ENCODE peak calls at places on chromosomes 1 and 21, in four cellular contexts. H, E, Z and S are unnamed samples.

GRCh38 chr1:228400692-228401454 is 5.8 kb downstream of the TRIM11 start:
- DNase-seq in H (no peak), E (no peak), Z (no peak), S (no peak)

GRCh38 chr21:42639646-42640152 is 13.7 kb upstream of the PDE9A start:
- DNase-seq in H (no peak), E (no peak), Z (no peak), S (no peak)

GRCh38 chr1:228228601-228229074 is 20.8 kb downstream of the OBSCN start:
- DNase-seq in H (no peak), E (no peak), Z (no peak), S (no peak)

GRCh38 chr21:17491716-17492414 is 21.0 kb upstream of the CXADR start:
- DNase-seq in H (no peak), E (no peak), Z (no peak), S (no peak)

GRCh38 chr1:233097546-233098254 is 147.3 kb downstream of the NTPCR start:
- DNase-seq in H (no peak), E (no peak), Z (no peak), S (no peak)

GRCh38 chr1:101247404-101248287 is 10.8 kb downstream of the S1PR1 start:
- DNase-seq in H (no peak), E (no peak), Z (no peak), S (no peak)

GRCh38 chr1:17564458-17565393 is 25.2 kb downstream of the ARHGEF10L start:
- DNase-seq in H (no peak), E (no peak), Z (no peak), S (no peak)

GRCh38 chr21:44732956-44733355 is 21.6 kb upstream of the TSPEAR start:
- DNase-seq in H (no peak), E (no peak), Z (no peak), S (no peak)

GRCh38 chr1:116711061-116711582 is 43.1 kb upstream of the CD2 start:
- DNase-seq in H (peak; percentile 5), E (no peak), Z (no peak), S (no peak)

GRCh38 chr1:242467556-242468145 is 56.8 kb downstream of the PLD5 start:
- DNase-seq in H (peak; percentile 46), E (no peak), Z (peak; percentile 69), S (peak; percentile 19)

GRCh38 chr21:25334046-25334730 is 273.1 kb downstream of the MRPL39 start:
- DNase-seq in H (no peak), E (no peak), Z (no peak), S (no peak)

GRCh38 chr1:31811605-31812004 is 4.2 kb downstream of the SPOCD1 start:
- DNase-seq in H (peak; percentile 88), E (no peak), Z (peak; percentile 54), S (peak; percentile 7)

GRCh38 chr1:153231363-153231762 is 14.0 kb downstream of the PRR9 start:
- DNase-seq in H (no peak), E (no peak), Z (no peak), S (no peak)

GRCh38 chr1:210143465-210144062 is 89.0 kb upstream of the SERTAD4 start:
- DNase-seq in H (peak; percentile 52), E (no peak), Z (peak; percentile 68), S (no peak)

GRCh38 chr1:55476445-55477015 is 261.4 kb upstream of the USP24 start:
- DNase-seq in H (peak; percentile 61), E (no peak), Z (no peak), S (no peak)

GRCh38 chr1:214901718-214902117 is 180.8 kb upstream of the KCNK2 start:
- DNase-seq in H (no peak), E (no peak), Z (no peak), S (no peak)

GRCh38 chr1:76786232-76786631 is 81.0 kb upstream of the ST6GALNAC5 start:
- DNase-seq in H (no peak), E (no peak), Z (no peak), S (no peak)

GRCh38 chr21:14531927-14532326 is 14.2 kb downstream of the SAMSN1 start:
- DNase-seq in H (no peak), E (no peak), Z (no peak), S (no peak)

GRCh38 chr21:43333301-43334062 is 93.4 kb downstream of the SIK1 start:
- DNase-seq in H (no peak), E (no peak), Z (peak; percentile 35), S (no peak)

GRCh38 chr21:45887788-45888187 is 93.8 kb upstream of the COL6A1 start:
- DNase-seq in H (no peak), E (no peak), Z (no peak), S (no peak)

GRCh38 chr1:30966690-30967369 is 58.3 kb upstream of the SDC3 start:
- DNase-seq in H (peak; percentile 95), E (no peak), Z (no peak), S (no peak)

GRCh38 chr1:55311057-55311631 is 96.0 kb upstream of the USP24 start:
- DNase-seq in H (no peak), E (no peak), Z (no peak), S (no peak)

GRCh38 chr1:178488393-178488792 is 8.4 kb downstream of the CLEC20A start:
- DNase-seq in H (no peak), E (no peak), Z (no peak), S (no peak)

GRCh38 chr1:200901796-200902444 is 7.2 kb downstream of the INAVA start:
- DNase-seq in H (peak; percentile 22), E (no peak), Z (no peak), S (no peak)

GRCh38 chr1:28244549-28245251 is 8.8 kb downstream of the ATP5IF1 start:
- DNase-seq in H (no peak), E (no peak), Z (no peak), S (no peak)

GRCh38 chr1:20462397-20462796 is 23.6 kb downstream of the CAMK2N1 start:
- DNase-seq in H (no peak), E (no peak), Z (no peak), S (no peak)

GRCh38 chr1:47906009-47906432 is 91.2 kb downstream of the TRABD2B start:
- DNase-seq in H (peak; percentile 21), E (no peak), Z (no peak), S (no peak)

GRCh38 chr1:97668945-97669344 is 251.9 kb downstream of the DPYD start:
- DNase-seq in H (no peak), E (no peak), Z (no peak), S (peak; percentile 47)

GRCh38 chr1:12451560-12451900 is 166.5 kb downstream of the DHRS3 start:
- DNase-seq in H (no peak), E (no peak), Z (no peak), S (no peak)

GRCh38 chr1:119554188-119554587 is 47.2 kb downstream of the HSD3B1 start:
- DNase-seq in H (peak; percentile 91), E (no peak), Z (no peak), S (no peak)

GRCh38 chr21:18204931-18205330 is 39.7 kb upstream of the CHODL start:
- DNase-seq in H (peak; percentile 3), E (no peak), Z (no peak), S (no peak)

GRCh38 chr1:53182111-53182593 is 14.5 kb upstream of the CPT2 start:
- DNase-seq in H (peak; percentile 64), E (peak; percentile 53), Z (peak; percentile 90), S (no peak)

GRCh38 chr1:233627823-233628222 is 13.9 kb downstream of the KCNK1 start:
- DNase-seq in H (no peak), E (no peak), Z (no peak), S (no peak)

GRCh38 chr1:207335695-207336363 is 14.4 kb downstream of the CD55 start:
- DNase-seq in H (no peak), E (no peak), Z (no peak), S (no peak)

GRCh38 chr1:117128323-117129079 is 7.0 kb upstream of the TRIM45 start:
- DNase-seq in H (peak; percentile 9), E (no peak), Z (no peak), S (no peak)